ENCODE peak calls at places on chromosomes 6 and 20, in eight cellular contexts. R is adrenal gland; L is IMR-90; C is RWPE1; H is endothelial cell; S is CD4-positive, alpha-beta T cell; B is thyroid gland; G is lower lobe of right lung. D is an unnamed sample.

GRCh38 chr6:117233146-117233545 is 32.2 kb upstream of the VGLL2 start:
- DNase-seq in H (no peak), G (no peak), B (no peak), R (no peak), S (no peak), C (no peak), L (no peak), D (peak)

GRCh38 chr20:4449977-4450715 is 271.6 kb upstream of the PRND start:
- DNase-seq in R (peak), C (no peak), G (no peak), L (peak), S (no peak), H (no peak), B (no peak), D (peak)

GRCh38 chr6:75205776-75206334 is at the start of gene COL12A1:
- DNase-seq in G (peak), C (peak), L (peak), R (peak), H (peak), S (no peak), B (peak), D (peak)

GRCh38 chr20:63041776-63042175 is 35.0 kb upstream of the BHLHE23 start:
- DNase-seq in C (no peak), R (no peak), B (no peak), H (no peak), L (no peak), G (peak), S (no peak), D (no peak)

GRCh38 chr6:127069659-127070279 is 48.7 kb upstream of the RSPO3 start:
- DNase-seq in B (no peak), S (no peak), R (no peak), C (peak), L (peak), G (no peak), H (no peak), D (peak)

GRCh38 chr6:27157461-27158315 is 89.8 kb upstream of the PRSS16 start:
- DNase-seq in S (peak), B (peak), H (peak), G (peak), C (no peak), R (peak), L (peak), D (peak)

GRCh38 chr6:130903602-130904001 is 76.4 kb downstream of the SMLR1 start:
- DNase-seq in L (no peak), B (no peak), S (no peak), R (no peak), G (no peak), C (no peak), H (no peak), D (no peak)

GRCh38 chr6:168370310-168370991 is 50.9 kb upstream of the DACT2 start:
- DNase-seq in B (peak), G (peak), R (peak), S (peak), L (no peak), C (peak), H (peak), D (no peak)

GRCh38 chr6:72140795-72141194 is 254.4 kb downstream of the RIMS1 start:
- DNase-seq in L (peak), S (no peak), C (peak), B (no peak), G (no peak), R (no peak), H (no peak), D (no peak)

GRCh38 chr6:437042-437402 is 45.5 kb downstream of the IRF4 start:
- DNase-seq in B (no peak), S (no peak), R (no peak), L (peak), C (no peak), G (no peak), H (no peak), D (peak)

GRCh38 chr20:31595654-31596411 is 9.3 kb upstream of the ID1 start:
- DNase-seq in R (peak), G (peak), C (peak), H (no peak), B (peak), S (no peak), L (peak), D (peak)

GRCh38 chr6:26045046-26045938 is 41.9 kb upstream of the HFE start:
- DNase-seq in S (peak), C (peak), R (peak), L (peak), H (peak), B (peak), G (peak), D (peak)
- TF ChIP-seq CTCF in S (no peak), C (no peak), R (no peak), L (peak), H (no peak), B (peak), G (no peak), D (no peak)

DNA sequence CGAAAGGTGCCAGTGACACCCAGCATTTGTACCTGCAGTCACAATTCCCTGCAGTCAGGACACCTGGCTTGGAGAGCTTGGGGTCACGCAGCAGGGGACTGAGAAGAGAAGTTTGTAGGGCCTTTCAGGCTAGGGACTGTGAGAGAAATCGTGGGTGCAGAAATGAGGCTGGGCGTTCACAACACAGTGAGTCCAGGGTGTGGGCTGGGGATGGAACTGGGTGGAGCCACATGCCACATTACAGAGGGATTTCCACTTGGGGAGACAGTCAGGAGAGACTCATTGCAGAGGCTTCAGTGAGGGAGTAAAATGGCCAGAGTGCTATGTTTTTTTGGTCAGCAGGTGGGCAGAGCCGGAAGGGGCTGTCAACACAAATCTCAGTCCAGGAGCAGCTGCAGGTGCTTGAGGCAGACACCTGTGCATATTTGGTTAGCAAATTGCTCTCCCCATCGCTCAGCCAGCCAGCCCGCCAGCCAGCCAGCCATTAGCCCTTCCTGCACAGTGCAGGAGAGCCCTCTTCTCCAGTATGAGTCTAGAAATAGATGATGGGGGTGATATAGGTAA is 7.4 kb downstream of the ITPR3 start:
- DNase-seq in B (peak), G (no peak), H (no peak), C (no peak), L (no peak), S (no peak), R (no peak), D (no peak)
- TF ChIP-seq CTCF in B (no peak), G (no peak), H (no peak), C (no peak), L (no peak), S (no peak), R (no peak), D (no peak)

GRCh38 chr6:131929227-131929626 is 21.9 kb downstream of the CCN2 start:
- DNase-seq in H (no peak), S (no peak), B (no peak), R (no peak), G (no peak), C (no peak), L (no peak), D (no peak)
- TF ChIP-seq CTCF in H (peak), S (no peak), B (no peak), R (no peak), G (no peak), C (no peak), L (no peak), D (no peak)

GRCh38 chr6:63351995-63352586 is 32.3 kb upstream of the LGSN start:
- DNase-seq in B (no peak), L (peak), H (no peak), R (no peak), G (no peak), C (peak), S (no peak), D (peak)
- TF ChIP-seq CTCF in B (peak), L (peak), H (no peak), R (no peak), G (peak), C (peak), S (no peak), D (peak)

GRCh38 chr6:76633259-76633658 is 560.8 kb upstream of the IMPG1 start:
- DNase-seq in H (no peak), B (no peak), R (no peak), L (no peak), C (no peak), S (no peak), G (no peak), D (no peak)
- TF ChIP-seq CTCF in H (no peak), B (no peak), R (no peak), L (no peak), C (no peak), S (no peak), G (no peak), D (no peak)

GRCh38 chr20:45933231-45934045 is 1.0 kb upstream of the PCIF1 start:
- DNase-seq in H (peak), R (peak), B (peak), G (peak), L (peak), C (peak), S (peak), D (peak)
- TF ChIP-seq CTCF in H (no peak), R (no peak), B (peak), G (peak), L (peak), C (peak), S (peak), D (no peak)